ENCODE peak calls at places on chromosome 1, in seven cellular contexts. P is esophagus muscularis mucosa, N is thoracic aorta, I is neural progenitor cell, S is pancreas, G is Peyer's patch, Z is A549. Q is an unnamed sample. For H3K4me1, the result is how much of the 10 kb centered on the place peaks cover.

GRCh38 chr1:199353906-199354305 is 673.6 kb upstream of the NR5A2 start:
- DNase-seq in I (no peak), S (no peak), P (no peak), G (no peak), N (no peak), Z (no peak), Q (no peak)

GRCh38 chr1:245245021-245245667 is 90.4 kb downstream of the KIF26B start:
- DNase-seq in P (no peak), I (no peak), N (no peak), S (peak), G (no peak), Z (no peak), Q (no peak)

GRCh38 chr1:30816211-30817082 is 58.9 kb upstream of the LAPTM5 start:
- DNase-seq in S (no peak), Z (no peak), G (no peak), P (no peak), I (peak), N (no peak), Q (peak)

GRCh38 chr1:24932284-24932683 is 2.2 kb upstream of the RUNX3 start:
- DNase-seq in G (peak), N (no peak), I (peak), S (peak), P (no peak), Z (peak), Q (peak)

GRCh38 chr1:183461350-183461749 is 10.9 kb upstream of the SMG7 start:
- DNase-seq in N (no peak), S (no peak), I (no peak), G (no peak), P (no peak), Z (no peak), Q (no peak)

GRCh38 chr1:22418852-22419480 is 32.7 kb upstream of the ZBTB40 start:
- DNase-seq in P (no peak), S (no peak), I (no peak), Z (no peak), G (no peak), N (no peak), Q (no peak)

GRCh38 chr1:29238601-29238964 is 2.3 kb downstream of the PTPRU start:
- DNase-seq in N (no peak), P (no peak), G (no peak), Z (no peak), S (no peak), I (no peak), Q (no peak)

GRCh38 chr1:64495878-64496277 is 25.9 kb downstream of the CACHD1 start:
- DNase-seq in Z (no peak), I (no peak), N (no peak), P (no peak), G (no peak), S (no peak), Q (no peak)

GRCh38 chr1:223258751-223259177 is 105.2 kb downstream of the SUSD4 start:
- DNase-seq in N (no peak), Z (peak), G (no peak), P (peak), I (no peak), S (no peak), Q (no peak)

GRCh38 chr1:204633665-204634064 is 51.9 kb downstream of the LRRN2 start:
- DNase-seq in I (no peak), G (no peak), Z (no peak), S (no peak), P (no peak), N (no peak), Q (no peak)

GRCh38 chr1:85323770-85324169 is 47.3 kb upstream of the BCL10 start:
- DNase-seq in N (no peak), Z (no peak), I (no peak), G (no peak), P (no peak), S (no peak), Q (no peak)

GRCh38 chr1:41626146-41626545 is 141.7 kb upstream of the EDN2 start:
- DNase-seq in S (no peak), N (no peak), Z (no peak), P (no peak), I (no peak), G (no peak), Q (no peak)
- H3K4me1 ChIP-seq in S (under half), N (under half), Z (under half), P (under half), I (under half), G (under half), Q (under half)

GRCh38 chr1:119953266-119953998 is 57.1 kb upstream of the ADAM30 start:
- DNase-seq in N (no peak), G (no peak), S (no peak), P (no peak), Z (no peak), I (no peak), Q (no peak)

GRCh38 chr1:119959268-119959667 is 63.0 kb upstream of the ADAM30 start:
- DNase-seq in G (no peak), P (no peak), S (no peak), Z (no peak), I (no peak), N (no peak), Q (no peak)

GRCh38 chr1:119954476-119955422 is 58.4 kb upstream of the ADAM30 start:
- DNase-seq in P (no peak), I (no peak), S (no peak), N (no peak), Z (no peak), G (no peak), Q (no peak)

GRCh38 chr1:119958223-119958622 is 61.9 kb upstream of the ADAM30 start:
- DNase-seq in Z (no peak), P (no peak), I (no peak), N (no peak), S (no peak), G (no peak), Q (no peak)

DNA sequence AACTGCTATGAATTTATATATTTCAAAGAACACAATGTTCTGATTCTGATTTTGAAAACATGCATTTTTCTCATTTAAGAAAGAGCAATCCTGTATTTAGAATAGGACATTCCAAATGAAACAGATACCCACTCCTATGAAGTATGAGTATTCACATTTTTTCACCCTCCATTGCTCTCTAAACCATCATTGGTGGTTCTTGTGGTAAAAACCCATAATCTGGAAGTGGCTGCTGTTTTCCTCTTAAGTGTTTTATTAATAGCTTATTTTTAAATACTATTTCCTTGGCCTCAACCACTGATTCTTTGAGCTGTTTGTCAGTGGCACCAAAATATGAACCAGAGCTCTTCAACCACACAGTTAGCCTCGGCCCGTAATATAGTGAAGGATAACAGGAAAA is 60.0 kb upstream of the ADAM30 start:
- DNase-seq in Z (no peak), I (no peak), N (no peak), S (no peak), P (no peak), G (no peak), Q (no peak)
- H3K4me1 ChIP-seq in Z (under half), I (under half), N (under half), S (under half), P (under half), G (under half), Q (under half)

GRCh38 chr1:26125946-26126320 is 14.3 kb downstream of the PDIK1L start:
- DNase-seq in S (no peak), I (no peak), G (no peak), P (no peak), Z (no peak), N (no peak), Q (no peak)
- H3K4me1 ChIP-seq in S (half or more), I (under half), G (under half), P (under half), Z (under half), N (under half), Q (under half)

GRCh38 chr1:201505505-201505893 is 1.4 kb downstream of the CSRP1 start:
- DNase-seq in Z (no peak), N (no peak), G (no peak), I (peak), P (no peak), S (no peak), Q (no peak)

GRCh38 chr1:201504179-201504631 is 2.7 kb downstream of the CSRP1 start:
- DNase-seq in I (no peak), P (no peak), G (no peak), S (no peak), N (no peak), Z (no peak), Q (no peak)

GRCh38 chr1:201503397-201504176 is 3.3 kb downstream of the CSRP1 start:
- DNase-seq in S (no peak), Z (peak), P (no peak), N (peak), G (no peak), I (peak), Q (no peak)

GRCh38 chr1:201506092-201506491 is 831 bp downstream of the CSRP1 start:
- DNase-seq in S (no peak), G (no peak), Z (no peak), I (no peak), N (no peak), P (no peak), Q (no peak)

GRCh38 chr1:201504799-201505504 is 2.0 kb downstream of the CSRP1 start:
- DNase-seq in N (no peak), P (no peak), I (no peak), Z (no peak), G (no peak), S (no peak), Q (no peak)
- H3K4me1 ChIP-seq in N (under half), P (half or more), I (under half), Z (half or more), G (under half), S (half or more), Q (under half)

GRCh38 chr1:203271962-203272632 is 33.2 kb upstream of the BTG2 start:
- DNase-seq in P (peak), S (peak), N (no peak), I (no peak), G (no peak), Z (no peak), Q (no peak)
- H3K4me1 ChIP-seq in P (half or more), S (under half), N (under half), I (under half), G (under half), Z (under half), Q (under half)

DNA sequence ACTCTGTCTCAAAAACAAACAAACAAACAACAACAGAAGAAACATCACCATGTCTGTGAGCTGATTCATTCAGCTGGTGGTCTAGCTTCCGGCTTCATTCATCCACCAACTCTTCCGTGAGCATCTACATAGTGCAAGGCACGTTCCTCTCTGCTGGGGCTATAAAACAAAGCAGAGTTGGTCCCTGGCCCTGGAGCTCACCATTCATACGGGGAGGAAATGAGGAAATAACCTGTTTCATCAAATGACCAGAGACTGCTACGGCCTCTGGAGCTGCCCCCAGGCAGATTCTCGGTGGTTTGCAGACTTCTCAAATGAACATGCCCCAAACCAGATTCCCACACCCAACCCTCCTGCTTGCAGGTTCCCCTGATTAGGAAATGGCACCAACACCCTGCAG is 41.0 kb upstream of the ID3 start:
- DNase-seq in P (no peak), Z (no peak), I (no peak), G (no peak), S (no peak), N (no peak), Q (no peak)
- H3K4me1 ChIP-seq in P (under half), Z (under half), I (half or more), G (under half), S (under half), N (under half), Q (under half)

Q was measured in SK-N-SH.